ENCODE peak calls at places on chromosome 17, in five cellular contexts. B is cardiac fibroblast; E is GM04504; K is activated CD4-positive, alpha-beta T cell treated with anti-CD3 and anti-CD28 coated beads, Interleukin-2, amount 50 U/mL, for 4 hours; X is mucosa of descending colon. V is an unnamed sample.

GRCh38 chr17:43791589-43791988 is 11.4 kb downstream of the CFAP97D1 start:
- DNase-seq in X (no peak), B (peak; percentile 56), E (peak; percentile 10), K (no peak), V (no peak)

GRCh38 chr17:5438716-5439445 is at the start of gene C1QBP:
- DNase-seq in B (peak; percentile 95), E (peak; percentile 80), K (peak; percentile 90), X (peak; percentile 97), V (peak; percentile 95)

GRCh38 chr17:49587366-49588073 is 11.8 kb downstream of the NXPH3 start:
- DNase-seq in K (no peak), X (no peak), B (no peak), E (no peak), V (no peak)

GRCh38 chr17:42194133-42194899 is at the start of gene GHDC:
- DNase-seq in K (peak; percentile 69), X (peak; percentile 87), E (peak; percentile 35), B (peak; percentile 79), V (peak; percentile 93)

GRCh38 chr17:70355185-70355584 is 185.9 kb downstream of the KCNJ2 start:
- DNase-seq in B (peak; percentile 19), E (no peak), K (no peak), X (no peak), V (no peak)

GRCh38 chr17:49170216-49170615 is 37.6 kb downstream of the B4GALNT2 start:
- DNase-seq in X (no peak), E (no peak), K (no peak), B (no peak), V (no peak)

GRCh38 chr17:70405492-70406220 is 236.3 kb downstream of the KCNJ2 start:
- DNase-seq in B (peak; percentile 96), E (peak; percentile 46), K (no peak), X (no peak), V (no peak)

GRCh38 chr17:82164853-82165252 is 47.8 kb downstream of the CCDC57 start:
- DNase-seq in E (no peak), K (no peak), B (no peak), X (no peak), V (no peak)

GRCh38 chr17:2392252-2393183 is 8.3 kb downstream of the MNT start:
- DNase-seq in B (peak; percentile 93), K (peak; percentile 97), X (peak; percentile 97), E (peak; percentile 87), V (peak; percentile 98)

GRCh38 chr17:6796887-6797490 is 21.0 kb downstream of the FBXO39 start:
- DNase-seq in K (no peak), B (peak; percentile 76), X (no peak), E (peak; percentile 13), V (no peak)

GRCh38 chr17:79002796-79003593 is 6.6 kb downstream of the CANT1 start:
- DNase-seq in K (no peak), X (no peak), B (no peak), E (no peak), V (peak; percentile 49)

GRCh38 chr17:32310927-32311568 is 30.9 kb downstream of the C17orf75 start:
- DNase-seq in E (no peak), K (no peak), B (peak; percentile 11), X (no peak), V (no peak)

GRCh38 chr17:6556121-6557039 is at the start of gene PITPNM3:
- DNase-seq in X (peak; percentile 75), E (no peak), B (no peak), K (no peak), V (no peak)

V was measured in cardiac septum.